ENCODE peak calls at places on chromosome 2, in ten cellular contexts. D is endothelial cell, Q is mammary epithelial cell, K is AG04450, M is GM13976, L is HCT116, Z is fibroblast of villous mesenchyme, G is omental fat pad, E is upper lobe of right lung, P is endodermal cell. O is an unnamed sample.

GRCh38 chr2:88442501-88442900 is 10.0 kb downstream of the FOXI3 start:
- DNase-seq in G (no peak), D (no peak), Q (no peak), P (no peak), E (no peak), L (no peak), K (no peak), Z (no peak), M (no peak), O (no peak)

GRCh38 chr2:233477548-233478433 is 88.8 kb downstream of the USP40 start:
- DNase-seq in M (no peak), P (no peak), Q (no peak), Z (no peak), L (no peak), D (no peak), G (peak; percentile 14), K (no peak), E (peak; percentile 61), O (no peak)

GRCh38 chr2:96527990-96528679 is 8.4 kb upstream of the ARID5A start:
- DNase-seq in P (no peak), D (no peak), K (no peak), L (no peak), Q (no peak), M (no peak), Z (peak; percentile 49), G (no peak), E (peak; percentile 73), O (no peak)

GRCh38 chr2:238700122-238700457 is 147.8 kb upstream of the TWIST2 start:
- DNase-seq in G (peak; percentile 33), Q (no peak), P (peak; percentile 28), Z (peak; percentile 88), E (peak; percentile 81), D (no peak), K (no peak), L (no peak), M (no peak), O (no peak)

GRCh38 chr2:53969285-53970094 is 1.3 kb downstream of the PSME4 start:
- DNase-seq in E (no peak), P (no peak), K (no peak), Q (peak; percentile 91), D (no peak), G (no peak), Z (peak; percentile 62), M (no peak), L (peak; percentile 51), O (no peak)

GRCh38 chr2:149601141-149601796 is 13.7 kb upstream of the MMADHC start:
- DNase-seq in P (no peak), Z (peak; percentile 58), Q (peak; percentile 30), M (no peak), G (no peak), D (no peak), E (no peak), L (no peak), K (no peak), O (no peak)

GRCh38 chr2:9665903-9666302 is 35.1 kb upstream of the YWHAQ start:
- DNase-seq in L (no peak), Q (no peak), M (no peak), D (no peak), G (no peak), P (no peak), K (peak; percentile 18), E (no peak), Z (no peak), O (no peak)

GRCh38 chr2:45083175-45083574 is 73.9 kb upstream of the SIX2 start:
- DNase-seq in D (no peak), L (no peak), P (no peak), G (no peak), M (no peak), Z (no peak), K (no peak), Q (no peak), E (no peak), O (no peak)

GRCh38 chr2:215280326-215280725 is 31.5 kb upstream of the ATIC start:
- DNase-seq in L (no peak), Q (peak; percentile 19), Z (no peak), K (no peak), G (no peak), D (no peak), P (no peak), E (no peak), M (no peak), O (no peak)

GRCh38 chr2:26649322-26649721 is 8.2 kb upstream of the CIB4 start:
- DNase-seq in G (no peak), E (peak; percentile 31), Z (peak; percentile 46), K (no peak), Q (no peak), P (peak; percentile 28), L (no peak), D (no peak), M (no peak), O (no peak)

GRCh38 chr2:175892046-175892445 is 110.0 kb downstream of the LNPK start:
- DNase-seq in G (no peak), Z (no peak), K (no peak), E (no peak), D (no peak), L (no peak), M (no peak), P (no peak), Q (no peak), O (no peak)

GRCh38 chr2:174158003-174158402 is 90.3 kb downstream of the OLA1 start:
- DNase-seq in L (peak; percentile 51), P (peak; percentile 85), K (no peak), Z (peak; percentile 53), D (peak; percentile 62), M (peak; percentile 34), E (no peak), Q (peak; percentile 27), G (no peak), O (no peak)

GRCh38 chr2:3126686-3127278 is 250.8 kb downstream of the EIPR1 start:
- DNase-seq in Q (no peak), P (peak; percentile 41), D (peak; percentile 20), K (no peak), L (no peak), M (no peak), G (no peak), E (peak; percentile 31), Z (peak; percentile 67), O (no peak)

GRCh38 chr2:188628989-188629889 is 337.6 kb downstream of the GULP1 start:
- DNase-seq in D (no peak), P (no peak), K (no peak), M (no peak), Z (peak; percentile 52), L (peak; percentile 7), G (no peak), Q (peak; percentile 68), E (no peak), O (no peak)

GRCh38 chr2:99066602-99067001 is 74.9 kb upstream of the C2orf15 start:
- DNase-seq in Z (peak; percentile 60), M (peak; percentile 55), L (peak; percentile 15), E (no peak), Q (peak; percentile 46), D (peak; percentile 20), K (peak; percentile 45), P (peak; percentile 54), G (no peak), O (no peak)

GRCh38 chr2:191555092-191555742 is 122.7 kb upstream of the NABP1 start:
- DNase-seq in Q (peak; percentile 80), K (peak; percentile 61), P (peak; percentile 94), M (peak; percentile 72), L (peak; percentile 73), G (peak; percentile 74), D (peak; percentile 86), E (peak; percentile 77), Z (peak; percentile 82), O (peak; percentile 72)

GRCh38 chr2:216698895-216699294 is 3.5 kb upstream of the IGFBP5 start:
- DNase-seq in M (peak; percentile 58), Z (peak; percentile 80), G (no peak), K (no peak), L (peak; percentile 48), D (no peak), P (peak; percentile 64), Q (peak; percentile 49), E (no peak), O (no peak)

DNA sequence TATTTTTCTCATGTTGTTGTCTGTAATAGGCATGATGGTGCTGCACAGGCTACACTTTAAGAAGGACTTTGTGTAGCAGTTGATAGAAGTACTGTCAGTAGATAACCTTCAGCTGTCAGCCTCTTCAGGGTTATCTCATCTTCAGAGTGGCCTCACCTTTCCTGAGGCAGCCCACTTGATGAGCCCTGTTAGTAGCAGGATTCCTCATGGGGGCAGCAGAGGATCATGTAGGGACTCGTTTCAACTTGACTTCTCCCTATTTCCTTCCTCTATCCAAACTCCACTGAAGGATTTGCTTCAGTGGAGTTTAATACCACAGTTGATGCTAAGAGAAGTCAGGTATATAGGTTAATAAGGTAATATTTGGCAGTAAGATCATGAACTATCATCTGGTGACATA is 530.3 kb upstream of the FSIP2 start:
- DNase-seq in M (no peak), K (no peak), Z (peak; percentile 4), Q (peak; percentile 38), P (peak; percentile 90), D (peak; percentile 56), G (no peak), L (peak; percentile 45), E (no peak), O (no peak)
- TF ChIP-seq CTCF in M (peak; percentile 4), K (no peak), Z (no peak), Q (peak; percentile 65), P (peak; percentile 89), D (peak; percentile 15), G (no peak), L (peak; percentile 68), E (no peak), O (no peak)

DNA sequence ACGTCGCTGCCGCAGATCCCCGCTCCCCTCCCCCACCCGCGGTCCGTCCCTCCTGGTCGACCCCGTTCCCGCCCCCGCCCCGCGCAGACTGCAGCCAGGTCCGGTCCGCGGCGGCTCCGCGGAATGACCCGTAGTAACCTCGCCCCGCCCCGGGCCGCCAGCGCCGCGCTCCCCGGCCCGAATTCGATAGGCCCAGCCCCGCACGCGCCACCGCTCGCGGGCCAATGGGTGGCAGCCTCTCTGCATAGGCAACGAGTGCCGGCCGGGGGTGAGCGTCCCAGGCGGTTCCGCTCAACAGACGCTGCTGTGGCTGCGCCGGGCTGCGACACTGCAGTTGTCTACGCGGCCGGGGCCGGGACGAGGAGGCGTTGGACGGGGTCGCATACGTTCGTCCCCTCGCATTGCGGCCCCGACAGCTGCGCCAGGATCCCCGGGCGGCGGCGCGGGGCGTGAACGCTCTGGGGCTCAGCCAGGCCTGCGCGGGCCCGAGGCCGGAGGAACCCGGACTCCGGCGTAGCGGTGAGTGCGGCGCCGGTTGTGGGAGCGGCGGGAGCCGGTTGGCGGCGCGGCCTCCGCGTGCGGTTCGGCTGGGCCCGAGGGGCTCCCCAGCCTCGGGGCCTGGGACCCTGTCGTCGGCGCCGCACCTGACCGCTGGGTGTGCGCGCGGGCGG is at the start of gene ACSL3:
- DNase-seq in Z (peak; percentile 95), K (peak; percentile 59), M (peak; percentile 97), L (peak; percentile 78), P (peak; percentile 99), E (peak; percentile 99), Q (peak; percentile 95), G (peak; percentile 83), D (peak; percentile 99), O (peak; percentile 91)
- TF ChIP-seq CTCF in Z (no peak), K (no peak), M (no peak), L (no peak), P (peak; percentile 59), E (peak; percentile 21), Q (no peak), G (no peak), D (peak; percentile 47), O (no peak)

GRCh38 chr2:219253753-219254589 is at the start of gene TUBA4A:
- DNase-seq in M (peak; percentile 99), L (peak; percentile 49), Q (peak; percentile 83), K (no peak), Z (no peak), D (peak; percentile 52), P (peak; percentile 93), G (peak; percentile 59), E (peak; percentile 94), O (peak; percentile 91)
- TF ChIP-seq CTCF in M (no peak), L (no peak), Q (peak; percentile 12), K (no peak), Z (no peak), D (no peak), P (no peak), G (no peak), E (no peak), O (no peak)

GRCh38 chr2:106562826-106563594 is 75.8 kb downstream of the CD8B2 start:
- DNase-seq in K (no peak), Q (no peak), L (no peak), G (no peak), Z (no peak), D (peak; percentile 38), M (no peak), P (peak; percentile 61), E (no peak), O (no peak)
- TF ChIP-seq CTCF in K (no peak), Q (peak; percentile 11), L (peak; percentile 25), G (no peak), Z (no peak), D (no peak), M (no peak), P (peak; percentile 50), E (no peak), O (no peak)